ENCODE peak calls at places on chromosomes 2 and 18, in six cellular contexts. D, P, M, C, O and N are unnamed samples.

GRCh38 chr2:73886357-73886756 is 6.5 kb upstream of the ACTG2 start:
- DNase-seq in D (no peak), P (no peak), M (no peak), C (no peak), O (no peak), N (no peak)

GRCh38 chr2:106658616-106659015 is 171.5 kb downstream of the CD8B2 start:
- DNase-seq in D (no peak), P (no peak), M (no peak), C (no peak), O (no peak), N (no peak)

GRCh38 chr2:108917078-108917440 is 72.0 kb downstream of the EDAR start:
- DNase-seq in D (no peak), P (no peak), M (no peak), C (peak; percentile 4), O (no peak), N (no peak)

GRCh38 chr2:204842731-204843490 is 297.6 kb downstream of the PARD3B start:
- DNase-seq in D (no peak), P (no peak), M (no peak), C (peak; percentile 86), O (no peak), N (peak; percentile 41)

GRCh38 chr2:241617431-241618154 is 19.4 kb downstream of the THAP4 start:
- DNase-seq in D (peak; percentile 55), P (peak; percentile 69), M (no peak), C (no peak), O (no peak), N (peak; percentile 73)

GRCh38 chr2:210961249-210961648 is 404.9 kb downstream of the CPS1 start:
- DNase-seq in D (no peak), P (no peak), M (no peak), C (no peak), O (no peak), N (no peak)

GRCh38 chr2:160371251-160372009 is 122.2 kb downstream of the RBMS1 start:
- DNase-seq in D (no peak), P (peak; percentile 15), M (no peak), C (no peak), O (no peak), N (peak; percentile 89)

GRCh38 chr2:137693521-137693920 is 270.8 kb upstream of the HNMT start:
- DNase-seq in D (no peak), P (no peak), M (no peak), C (no peak), O (no peak), N (peak; percentile 78)

GRCh38 chr2:9408641-9409151 is 14.6 kb downstream of the ITGB1BP1 start:
- DNase-seq in D (no peak), P (no peak), M (no peak), C (peak; percentile 77), O (no peak), N (no peak)

GRCh38 chr2:239679755-239680154 is 278.9 kb upstream of the HDAC4 start:
- DNase-seq in D (no peak), P (no peak), M (no peak), C (no peak), O (no peak), N (no peak)

GRCh38 chr18:64019922-64020756 is 50.3 kb downstream of the SERPINB8 start:
- DNase-seq in D (no peak), P (no peak), M (no peak), C (no peak), O (no peak), N (peak; percentile 17)

GRCh38 chr2:181190711-181191110 is 210.3 kb downstream of the UBE2E3 start:
- DNase-seq in D (no peak), P (no peak), M (no peak), C (peak; percentile 52), O (no peak), N (peak; percentile 61)

GRCh38 chr2:101341421-101341820 is 32.9 kb upstream of the RNF149 start:
- DNase-seq in D (no peak), P (no peak), M (no peak), C (no peak), O (no peak), N (peak; percentile 52)

GRCh38 chr2:158931577-158931976 is 36.9 kb upstream of the TANC1 start:
- DNase-seq in D (no peak), P (no peak), M (no peak), C (peak; percentile 67), O (no peak), N (no peak)

GRCh38 chr2:122866095-122866494 is 1110.6 kb downstream of the TSN start:
- DNase-seq in D (no peak), P (no peak), M (no peak), C (no peak), O (no peak), N (no peak)

GRCh38 chr2:22375094-22375493 is 1009.9 kb upstream of the KLHL29 start:
- DNase-seq in D (no peak), P (no peak), M (no peak), C (no peak), O (no peak), N (peak; percentile 4)

GRCh38 chr2:12456293-12457151 is 260.2 kb upstream of the TRIB2 start:
- DNase-seq in D (peak; percentile 29), P (no peak), M (no peak), C (peak; percentile 99), O (no peak), N (peak; percentile 88)

GRCh38 chr2:83054751-83055150 is 1404.3 kb downstream of the SUCLG1 start:
- DNase-seq in D (no peak), P (no peak), M (no peak), C (no peak), O (no peak), N (no peak)

GRCh38 chr18:23105030-23105429 is 30.3 kb upstream of the CABLES1 start:
- DNase-seq in D (no peak), P (no peak), M (no peak), C (no peak), O (no peak), N (no peak)

GRCh38 chr2:229313591-229313990 is 42.5 kb upstream of the PID1 start:
- DNase-seq in D (no peak), P (no peak), M (no peak), C (peak; percentile 78), O (no peak), N (peak; percentile 36)

GRCh38 chr2:217912030-217913024 is 90.5 kb downstream of the TNS1 start:
- DNase-seq in D (no peak), P (no peak), M (no peak), C (no peak), O (no peak), N (no peak)

GRCh38 chr2:162787616-162788015 is 51.0 kb downstream of the KCNH7 start:
- DNase-seq in D (no peak), P (no peak), M (no peak), C (no peak), O (no peak), N (no peak)

GRCh38 chr2:120344991-120345975 is 653 bp upstream of the INHBB start:
- DNase-seq in D (no peak), P (no peak), M (no peak), C (peak; percentile 22), O (no peak), N (peak; percentile 40)

GRCh38 chr2:102446936-102447335 is 24.0 kb downstream of the IL18RAP start:
- DNase-seq in D (no peak), P (no peak), M (no peak), C (no peak), O (no peak), N (no peak)

GRCh38 chr2:19238440-19238839 is 120.0 kb downstream of the OSR1 start:
- DNase-seq in D (no peak), P (no peak), M (no peak), C (no peak), O (no peak), N (no peak)

GRCh38 chr2:36579297-36579664 is 18.7 kb downstream of the FEZ2 start:
- DNase-seq in D (no peak), P (no peak), M (no peak), C (no peak), O (no peak), N (no peak)